ENCODE peak calls at places on chromosomes 12 and 14, in four cellular contexts. S is ovary, A is astrocyte of the spinal cord, M is fibroblast of mammary gland. Q is an unnamed sample.

GRCh38 chr14:93543766-93544165 is 113.0 kb downstream of the UNC79 start:
- DNase-seq in M (peak; percentile 42), S (no peak), A (peak; percentile 23), Q (no peak)

GRCh38 chr14:78319826-78320635 is 149.9 kb downstream of the NRXN3 start:
- DNase-seq in A (no peak), S (no peak), M (peak; percentile 11), Q (no peak)

GRCh38 chr12:27814851-27815591 is 35.0 kb upstream of the MANSC4 start:
- DNase-seq in M (peak; percentile 10), A (no peak), S (no peak), Q (no peak)

GRCh38 chr12:89343127-89343526 is 9.2 kb downstream of the DUSP6 start:
- DNase-seq in A (peak; percentile 65), M (peak; percentile 48), S (no peak), Q (peak; percentile 42)

GRCh38 chr12:74538491-74539258 is 1.0 kb downstream of the ATXN7L3B start:
- DNase-seq in M (peak; percentile 22), S (no peak), A (no peak), Q (no peak)

GRCh38 chr14:86597279-86597678 is 1067.3 kb downstream of the FLRT2 start:
- DNase-seq in S (no peak), A (no peak), M (no peak), Q (no peak)

GRCh38 chr14:92683041-92683440 is 65.4 kb downstream of the LGMN start:
- DNase-seq in M (no peak), S (no peak), A (no peak), Q (no peak)

GRCh38 chr12:74999474-74999873 is 210.2 kb downstream of the KCNC2 start:
- DNase-seq in M (no peak), A (no peak), S (no peak), Q (no peak)

GRCh38 chr14:48826058-48826457 is 760.1 kb downstream of the RPS29 start:
- DNase-seq in M (no peak), S (no peak), A (no peak), Q (no peak)

GRCh38 chr12:71440393-71441349 is 1.1 kb downstream of the LGR5 start:
- DNase-seq in M (no peak), A (no peak), S (no peak), Q (no peak)

GRCh38 chr12:116818341-116818856 is 62.8 kb downstream of the HRK start:
- DNase-seq in A (no peak), M (peak; percentile 14), S (peak; percentile 36), Q (no peak)

GRCh38 chr12:21456291-21456780 is 18.9 kb downstream of the PYROXD1 start:
- DNase-seq in M (no peak), A (no peak), S (no peak), Q (no peak)

GRCh38 chr14:68502196-68502595 is 290.7 kb downstream of the ZFP36L1 start:
- DNase-seq in A (no peak), S (no peak), M (no peak), Q (no peak)

GRCh38 chr12:111024205-111024794 is 103.9 kb upstream of the MYL2 start:
- DNase-seq in M (peak; percentile 25), S (no peak), A (peak; percentile 6), Q (no peak)

GRCh38 chr14:94175403-94176146 is 1.5 kb downstream of the PPP4R4 start:
- DNase-seq in M (no peak), S (no peak), A (no peak), Q (no peak)

GRCh38 chr14:70698288-70698687 is 56.6 kb downstream of the TTC9 start:
- DNase-seq in A (peak; percentile 32), S (no peak), M (peak; percentile 28), Q (no peak)

GRCh38 chr12:130983328-130984017 is 29.8 kb downstream of the ADGRD1 start:
- DNase-seq in M (no peak), A (no peak), S (no peak), Q (no peak)

GRCh38 chr14:102481791-102482238 is 27.8 kb downstream of the ANKRD9 start:
- DNase-seq in M (peak; percentile 51), S (no peak), A (no peak), Q (no peak)

GRCh38 chr12:65209655-65210043 is 40.3 kb downstream of the LEMD3 start:
- DNase-seq in A (no peak), S (no peak), M (no peak), Q (no peak)

GRCh38 chr12:57175428-57176138 is 28.2 kb upstream of the LRP1-AS start:
- DNase-seq in M (peak; percentile 85), A (peak; percentile 76), S (peak; percentile 89), Q (peak; percentile 62)

GRCh38 chr12:67649165-67650126 is 901 bp downstream of the DYRK2 start:
- DNase-seq in S (peak; percentile 61), A (peak; percentile 14), M (no peak), Q (no peak)

GRCh38 chr12:53224268-53224896 is 7.6 kb downstream of the RARG start:
- DNase-seq in S (no peak), A (no peak), M (no peak), Q (no peak)
- TF ChIP-seq CTCF in S (no peak), A (peak; percentile 26), M (peak; percentile 21), Q (no peak)

GRCh38 chr14:64762044-64763034 is 58.1 kb downstream of the PLEKHG3 start:
- DNase-seq in A (peak; percentile 93), M (peak; percentile 86), S (peak; percentile 96), Q (no peak)
- TF ChIP-seq CTCF in A (no peak), M (no peak), S (no peak), Q (no peak)

GRCh38 chr12:24595652-24596235 is 353.2 kb downstream of the BCAT1 start:
- DNase-seq in S (no peak), M (peak; percentile 18), A (peak; percentile 26), Q (no peak)
- TF ChIP-seq CTCF in S (no peak), M (peak; percentile 55), A (peak; percentile 50), Q (peak; percentile 20)

GRCh38 chr12:30965613-30965985 is 39.1 kb downstream of the TSPAN11 start:
- DNase-seq in A (no peak), S (no peak), M (no peak), Q (no peak)
- TF ChIP-seq CTCF in A (peak; percentile 23), S (no peak), M (peak; percentile 18), Q (no peak)

GRCh38 chr14:73500360-73500759 is 9.6 kb downstream of the RIOX1 start:
- DNase-seq in A (no peak), S (no peak), M (no peak), Q (no peak)

GRCh38 chr14:73502017-73502619 is 11.4 kb downstream of the RIOX1 start:
- DNase-seq in A (no peak), M (peak; percentile 28), S (no peak), Q (no peak)

GRCh38 chr14:73503648-73504047 is 12.9 kb downstream of the RIOX1 start:
- DNase-seq in M (peak; percentile 25), S (no peak), A (peak; percentile 70), Q (no peak)
- TF ChIP-seq CTCF in M (no peak), S (no peak), A (no peak), Q (no peak)

DNA sequence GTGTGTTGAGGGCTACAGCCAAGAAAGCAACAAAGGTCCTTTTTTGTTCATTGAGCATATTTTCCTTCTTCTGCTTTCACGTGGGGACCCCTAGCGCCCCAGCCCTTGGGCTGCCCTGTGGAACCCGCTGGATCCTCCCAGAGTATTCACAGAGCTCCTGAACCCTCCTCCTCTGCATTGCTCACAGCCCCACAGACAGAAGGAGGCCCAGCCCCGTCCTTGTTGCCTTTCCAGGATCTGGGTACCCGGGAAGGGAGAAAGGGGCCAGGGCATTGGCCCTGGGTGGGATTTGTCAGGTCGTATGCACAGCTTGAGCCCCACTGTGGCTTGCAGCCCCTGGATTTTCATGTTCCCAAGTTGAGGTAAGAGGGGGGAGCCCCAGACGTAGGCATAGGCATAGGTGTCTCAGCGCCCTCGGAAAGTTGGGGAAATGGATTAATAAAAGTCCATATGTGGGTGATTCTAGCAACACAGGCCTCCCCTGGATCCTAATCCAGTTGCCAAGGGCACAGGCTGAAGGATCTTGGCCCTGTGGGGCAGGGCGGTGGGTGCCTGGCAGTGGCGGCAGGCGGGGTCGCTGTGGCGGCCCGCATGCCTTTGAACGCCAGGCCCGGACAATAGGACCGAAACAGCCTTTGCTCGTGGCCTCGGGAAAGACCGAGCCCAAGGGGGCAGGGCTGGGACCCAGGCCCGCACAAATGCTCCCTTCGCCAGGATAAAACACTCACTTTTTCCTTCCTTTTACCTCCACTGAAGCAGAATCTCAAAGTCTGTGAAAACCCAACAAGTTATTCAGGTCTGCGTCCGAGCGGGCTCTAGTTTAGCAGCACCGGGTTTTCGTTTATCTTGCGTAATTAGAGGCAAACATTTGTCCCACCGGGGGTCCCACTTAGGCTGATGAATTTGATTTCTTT is 3.0 kb upstream of the HOXC10 start:
- DNase-seq in S (no peak), A (no peak), M (no peak), Q (no peak)
- TF ChIP-seq CTCF in S (no peak), A (no peak), M (no peak), Q (no peak)

GRCh38 chr12:18242380-18243089 is 18.8 kb upstream of the PIK3C2G start:
- DNase-seq in M (no peak), A (no peak), S (no peak), Q (no peak)

GRCh38 chr12:18243238-18243637 is 18.1 kb upstream of the PIK3C2G start:
- DNase-seq in A (no peak), S (no peak), M (no peak), Q (no peak)

GRCh38 chr12:18250313-18250916 is 10.9 kb upstream of the PIK3C2G start:
- DNase-seq in S (no peak), M (peak; percentile 74), A (peak; percentile 78), Q (no peak)

GRCh38 chr12:18246057-18246456 is 15.3 kb upstream of the PIK3C2G start:
- DNase-seq in S (no peak), M (no peak), A (no peak), Q (no peak)
- TF ChIP-seq CTCF in S (no peak), M (peak; percentile 29), A (peak; percentile 39), Q (no peak)

Q was measured in thoracic aorta.